ENCODE peak calls at places on chromosomes 12 and 14, in four cellular contexts. E is HFFc6; J is stimulated activated effector memory CD8-positive, alpha-beta T cell treated with anti-CD3 and anti-CD28 coated beads, Interleukin-12 subunit alpha, Interleukin-12 subunit beta, amount 100 ng/mL, for 72 hours; L is right cardiac atrium. A is an unnamed sample.

GRCh38 chr12:18546399-18546798 is 191.4 kb downstream of the PLCZ1 start:
- DNase-seq in E (peak), L (no peak), J (no peak), A (peak)

GRCh38 chr12:24856541-24856940 is 92.4 kb downstream of the BCAT1 start:
- DNase-seq in J (no peak), E (no peak), L (no peak), A (no peak)

GRCh38 chr12:125143491-125143890 is 78.3 kb downstream of the AACS start:
- DNase-seq in J (no peak), L (peak), E (peak), A (no peak)

GRCh38 chr12:56130876-56131275 is 2.8 kb downstream of the ESYT1 start:
- DNase-seq in E (no peak), J (no peak), L (no peak), A (no peak)

GRCh38 chr12:112850343-112850742 is 56.4 kb upstream of the OAS1 start:
- DNase-seq in E (no peak), J (no peak), L (peak), A (no peak)

GRCh38 chr14:91899777-91900176 is 32.4 kb upstream of the TC2N start:
- DNase-seq in L (no peak), J (no peak), E (no peak), A (no peak)

GRCh38 chr12:78863482-78864427 is 819 bp upstream of the SYT1 start:
- DNase-seq in J (no peak), L (peak), E (peak), A (no peak)

GRCh38 chr14:94773682-94774211 is 3.8 kb upstream of the GSC start:
- DNase-seq in J (no peak), L (no peak), E (no peak), A (no peak)

GRCh38 chr14:44846232-44846824 is 115.4 kb downstream of the KLHL28 start:
- DNase-seq in L (no peak), J (no peak), E (peak), A (no peak)

GRCh38 chr14:73003688-73004087 is 23.2 kb downstream of the ZFYVE1 start:
- DNase-seq in J (no peak), E (no peak), L (no peak), A (no peak)

GRCh38 chr14:85165091-85165490 is 364.9 kb upstream of the FLRT2 start:
- DNase-seq in J (no peak), L (no peak), E (no peak), A (no peak)

GRCh38 chr14:104883681-104884361 is 18.8 kb downstream of the CEP170B start:
- DNase-seq in L (peak), J (no peak), E (no peak), A (no peak)

GRCh38 chr14:90388437-90388836 is 8.4 kb upstream of the CALM1 start:
- DNase-seq in E (peak), L (no peak), J (no peak), A (no peak)